ENCODE peak calls at places on chromosome 16, in eight cellular contexts. M is NCI-H774; W is stimulated activated CD8-positive, alpha-beta memory T cell treated with anti-CD3 and anti-CD28 coated beads, Interleukin-2, amount 100 ng/mL, for 1 hour; P is T-helper 1 cell; V is cardiac fibroblast; T is activated naive CD4-positive, alpha-beta T cell; R is fibroblast of lung; U is uterus. D is an unnamed sample.

GRCh38 chr16:31476305-31477219 is 4.6 kb downstream of the TGFB1I1 start:
- DNase-seq in M (no peak), W (peak), P (peak), V (no peak), T (peak), R (no peak), U (peak), D (peak)

GRCh38 chr16:66070140-66070887 is 296.2 kb upstream of the CDH5 start:
- DNase-seq in M (no peak), W (no peak), P (no peak), V (peak), T (no peak), R (peak), U (peak), D (no peak)

GRCh38 chr16:88790312-88791150 is 5.5 kb upstream of the PIEZO1 start:
- DNase-seq in M (no peak), W (no peak), P (peak), V (peak), T (no peak), R (peak), U (no peak), D (peak)

GRCh38 chr16:8923199-8923598 is 40.5 kb downstream of the USP7 start:
- DNase-seq in M (no peak), W (no peak), P (no peak), V (no peak), T (no peak), R (no peak), U (no peak), D (no peak)

GRCh38 chr16:27426423-27427408 is 24.7 kb downstream of the IL21R start:
- DNase-seq in M (no peak), W (peak), P (peak), V (peak), T (no peak), R (peak), U (no peak), D (peak)

GRCh38 chr16:1762879-1763520 is 8.3 kb downstream of the NME3 start:
- DNase-seq in M (no peak), W (no peak), P (no peak), V (no peak), T (no peak), R (no peak), U (no peak), D (no peak)

GRCh38 chr16:2009791-2010510 is at the start of gene ZNF598:
- DNase-seq in M (peak), W (peak), P (peak), V (peak), T (peak), R (peak), U (peak), D (peak)

GRCh38 chr16:12796498-12796897 is 7.2 kb downstream of the CPPED1 start:
- DNase-seq in M (no peak), W (no peak), P (no peak), V (no peak), T (no peak), R (peak), U (no peak), D (no peak)

GRCh38 chr16:30958164-30959083 is 870 bp downstream of the SETD1A start:
- DNase-seq in M (peak), W (no peak), P (no peak), V (peak), T (no peak), R (peak), U (peak), D (peak)

GRCh38 chr16:13554020-13554419 is 365.9 kb upstream of the ERCC4 start:
- DNase-seq in M (no peak), W (no peak), P (no peak), V (no peak), T (no peak), R (no peak), U (no peak), D (no peak)

GRCh38 chr16:8588703-8589292 is 1.5 kb downstream of the TMEM114 start:
- DNase-seq in M (no peak), W (no peak), P (no peak), V (no peak), T (no peak), R (no peak), U (no peak), D (no peak)

GRCh38 chr16:84982434-84982833 is 28.9 kb downstream of the ZDHHC7 start:
- DNase-seq in M (no peak), W (no peak), P (no peak), V (no peak), T (no peak), R (no peak), U (no peak), D (no peak)

GRCh38 chr16:84768061-84768797 is 51.6 kb upstream of the CRISPLD2 start:
- DNase-seq in M (no peak), W (no peak), P (no peak), V (no peak), T (no peak), R (no peak), U (no peak), D (no peak)

GRCh38 chr16:69399361-69399760 is 13.6 kb upstream of the TERF2 start:
- DNase-seq in M (no peak), W (no peak), P (no peak), V (peak), T (no peak), R (peak), U (no peak), D (no peak)

GRCh38 chr16:89584768-89585549 is 9.4 kb downstream of the CPNE7 start:
- DNase-seq in M (no peak), W (no peak), P (no peak), V (no peak), T (no peak), R (peak), U (no peak), D (no peak)

GRCh38 chr16:50841081-50841886 is 99.4 kb downstream of the CYLD start:
- DNase-seq in M (no peak), W (peak), P (no peak), V (peak), T (no peak), R (peak), U (no peak), D (peak)

GRCh38 chr16:30011505-30012480 is 966 bp upstream of the DOC2A start:
- DNase-seq in M (no peak), W (no peak), P (no peak), V (no peak), T (no peak), R (no peak), U (no peak), D (no peak)

GRCh38 chr16:2428051-2428786 is 1.0 kb upstream of the CCNF start:
- DNase-seq in M (no peak), W (no peak), P (no peak), V (peak), T (no peak), R (peak), U (peak), D (peak)

GRCh38 chr16:12356622-12357365 is 380.3 kb downstream of the SNX29 start:
- DNase-seq in M (no peak), W (no peak), P (no peak), V (no peak), T (no peak), R (no peak), U (no peak), D (no peak)

GRCh38 chr16:51562896-51563295 is 411.8 kb upstream of the SALL1 start:
- DNase-seq in M (no peak), W (no peak), P (no peak), V (no peak), T (no peak), R (no peak), U (no peak), D (no peak)

GRCh38 chr16:63241476-63241875 is 1205.2 kb upstream of the CDH8 start:
- DNase-seq in M (no peak), W (no peak), P (no peak), V (no peak), T (no peak), R (no peak), U (no peak), D (no peak)

GRCh38 chr16:10938321-10938720 is 3.9 kb downstream of the DEXI start:
- DNase-seq in M (no peak), W (no peak), P (no peak), V (no peak), T (no peak), R (no peak), U (no peak), D (peak)

GRCh38 chr16:66462912-66463311 is 35.8 kb downstream of the BEAN1 start:
- DNase-seq in M (no peak), W (no peak), P (no peak), V (no peak), T (no peak), R (peak), U (no peak), D (no peak)

GRCh38 chr16:47323241-47323640 is 137.6 kb downstream of the ITFG1 start:
- DNase-seq in M (no peak), W (no peak), P (no peak), V (no peak), T (no peak), R (no peak), U (no peak), D (no peak)

D was measured in GM12865.